ENCODE peak calls at places on chromosomes 13 and 19, in five cellular contexts. D, I, E, M and H are unnamed samples.
A peak's percentile ranks its signal among the peaks of the same experiment; 100 is the strongest.

GRCh38 chr19:8866344-8866743 is 34.2 kb downstream of the MBD3L1 start:
- DNase-seq in I (no peak), E (no peak), M (no peak), D (no peak), H (no peak)

GRCh38 chr13:62357887-62358645 is 942.4 kb upstream of the PCDH20 start:
- DNase-seq in I (no peak), M (no peak), D (no peak), E (no peak), H (no peak)

GRCh38 chr19:33456076-33456844 is 65.3 kb downstream of the PEPD start:
- DNase-seq in M (no peak), I (no peak), E (no peak), D (no peak), H (peak; percentile 33)

GRCh38 chr19:21610787-21611186 is 105.4 kb downstream of the ZNF429 start:
- DNase-seq in D (no peak), M (no peak), I (no peak), E (no peak), H (no peak)

GRCh38 chr13:88586263-88586662 is 915.1 kb downstream of the SLITRK5 start:
- DNase-seq in I (no peak), M (no peak), E (no peak), D (no peak), H (no peak)

GRCh38 chr13:32191452-32191998 is 123.6 kb downstream of the ZAR1L start:
- DNase-seq in D (no peak), M (no peak), I (no peak), E (no peak), H (no peak)

GRCh38 chr13:67140006-67140405 is 90.1 kb downstream of the PCDH9 start:
- DNase-seq in I (no peak), E (no peak), M (no peak), D (no peak), H (no peak)

GRCh38 chr19:52917531-52917930 is 5.7 kb downstream of the ZNF888 start:
- DNase-seq in D (no peak), M (no peak), E (no peak), I (no peak), H (no peak)

GRCh38 chr19:10505583-10506229 is 2.5 kb upstream of the KEAP1 start:
- DNase-seq in I (peak; percentile 25), D (peak; percentile 88), E (peak; percentile 85), M (peak; percentile 71), H (no peak)

GRCh38 chr13:49046534-49046933 is 70.8 kb downstream of the FNDC3A start:
- DNase-seq in I (no peak), E (no peak), D (no peak), M (no peak), H (no peak)

GRCh38 chr19:30227661-30228112 is 144.5 kb upstream of the ZNF536 start:
- DNase-seq in E (peak; percentile 33), M (peak; percentile 64), D (no peak), I (no peak), H (no peak)

GRCh38 chr13:72379581-72379980 is 347.8 kb downstream of the MZT1 start:
- DNase-seq in M (no peak), E (no peak), D (no peak), I (no peak), H (no peak)

GRCh38 chr13:65260938-65261880 is 1968.9 kb downstream of the PCDH9 start:
- DNase-seq in M (no peak), I (no peak), E (no peak), D (no peak), H (no peak)

GRCh38 chr19:40807147-40808020 is 8.4 kb downstream of the EGLN2 start:
- DNase-seq in I (no peak), D (no peak), M (no peak), E (no peak), H (no peak)

GRCh38 chr13:21949818-21950429 is 279.1 kb downstream of the FGF9 start:
- DNase-seq in E (no peak), M (no peak), D (no peak), I (no peak), H (no peak)

GRCh38 chr13:52847682-52848432 is 583 bp downstream of the PCDH8 start:
- DNase-seq in I (no peak), E (no peak), M (no peak), D (no peak), H (no peak)

GRCh38 chr13:73141292-73141771 is 82.5 kb downstream of the KLF5 start:
- DNase-seq in I (no peak), M (no peak), E (peak; percentile 29), D (no peak), H (no peak)

GRCh38 chr19:57992841-57993240 is 9.8 kb downstream of the ZNF606 start:
- DNase-seq in D (no peak), I (no peak), M (no peak), E (no peak), H (no peak)
- H3K36me3 ChIP-seq in D (peaks cover 15% of the 10 kb centered on the region), I (peaks cover 44% of the 10 kb centered on the region), M (peaks cover 99% of the 10 kb centered on the region), E (peaks cover 51% of the 10 kb centered on the region), H (peaks cover 11% of the 10 kb centered on the region)

DNA sequence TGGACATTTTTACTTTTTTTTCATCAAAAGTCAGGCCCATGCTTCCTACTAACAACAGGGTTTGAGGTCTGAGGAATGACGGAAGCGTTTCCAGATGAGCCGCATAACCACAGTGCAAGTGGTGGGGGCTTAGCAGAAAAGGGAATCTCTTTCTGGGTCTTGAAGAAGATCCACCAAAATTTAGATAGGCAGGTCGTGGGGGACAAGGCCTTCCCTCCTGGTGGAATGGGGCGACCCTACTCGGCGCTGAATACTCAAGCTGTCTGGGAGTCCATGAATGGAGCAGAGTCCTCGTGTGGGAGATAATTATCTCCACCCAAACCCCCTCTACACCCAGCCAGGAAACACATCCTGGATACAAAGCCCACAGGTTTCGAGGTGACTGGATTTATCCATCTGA is 36.9 kb downstream of the CARS2 start:
- DNase-seq in D (no peak), I (no peak), E (no peak), M (no peak), H (no peak)
- H3K36me3 ChIP-seq in D (peaks cover 26% of the 10 kb centered on the region), I (peaks cover 27% of the 10 kb centered on the region), E (peaks cover 34% of the 10 kb centered on the region), M (peaks cover 57% of the 10 kb centered on the region), H (peaks cover 51% of the 10 kb centered on the region)

GRCh38 chr13:36313047-36313969 is 15.7 kb upstream of the CCDC169 start:
- DNase-seq in D (no peak), M (no peak), I (no peak), E (no peak), H (no peak)
- H3K36me3 ChIP-seq in D (no peaks in the 10 kb centered on the region), M (peaks cover 62% of the 10 kb centered on the region), I (peaks cover 33% of the 10 kb centered on the region), E (peaks cover 7% of the 10 kb centered on the region), H (peaks cover 53% of the 10 kb centered on the region)

DNA sequence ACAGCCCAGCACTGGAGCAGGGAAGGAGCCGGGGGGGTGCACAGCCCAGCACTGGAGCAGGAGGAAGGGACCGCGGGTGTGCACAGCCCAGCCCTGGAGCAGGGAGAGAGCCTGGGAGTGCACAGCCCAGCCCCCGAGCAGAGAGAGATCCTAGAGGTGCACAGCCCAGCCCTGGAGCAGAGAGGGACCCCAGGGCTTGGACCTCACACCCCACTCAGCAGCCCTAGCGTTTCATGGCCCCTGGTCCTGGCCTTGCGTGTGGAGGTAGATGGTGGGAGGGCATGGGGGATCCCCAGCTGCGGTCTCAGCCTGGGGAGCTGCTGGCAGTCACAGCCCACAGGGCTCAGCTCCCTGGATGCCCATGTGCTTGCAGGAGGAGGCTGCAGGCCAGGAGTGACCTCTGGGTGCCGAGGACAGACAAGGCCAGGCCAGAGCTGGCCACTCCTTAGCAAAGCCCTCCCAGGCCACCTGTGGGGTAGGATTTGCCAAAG is 25.1 kb downstream of the GAS6 start:
- DNase-seq in I (no peak), E (no peak), D (no peak), M (peak; percentile 13), H (no peak)
- H3K36me3 ChIP-seq in I (peaks cover 40% of the 10 kb centered on the region), E (peaks cover 16% of the 10 kb centered on the region), D (no peaks in the 10 kb centered on the region), M (peaks cover 38% of the 10 kb centered on the region), H (peaks cover 44% of the 10 kb centered on the region)

GRCh38 chr19:57688011-57688763 is 6.4 kb downstream of the ZNF551 start:
- DNase-seq in E (no peak), M (no peak), I (no peak), D (no peak), H (no peak)
- H3K36me3 ChIP-seq in E (peaks cover 32% of the 10 kb centered on the region), M (peaks cover 66% of the 10 kb centered on the region), I (peaks cover 49% of the 10 kb centered on the region), D (peaks cover 40% of the 10 kb centered on the region), H (peaks cover 72% of the 10 kb centered on the region)

DNA sequence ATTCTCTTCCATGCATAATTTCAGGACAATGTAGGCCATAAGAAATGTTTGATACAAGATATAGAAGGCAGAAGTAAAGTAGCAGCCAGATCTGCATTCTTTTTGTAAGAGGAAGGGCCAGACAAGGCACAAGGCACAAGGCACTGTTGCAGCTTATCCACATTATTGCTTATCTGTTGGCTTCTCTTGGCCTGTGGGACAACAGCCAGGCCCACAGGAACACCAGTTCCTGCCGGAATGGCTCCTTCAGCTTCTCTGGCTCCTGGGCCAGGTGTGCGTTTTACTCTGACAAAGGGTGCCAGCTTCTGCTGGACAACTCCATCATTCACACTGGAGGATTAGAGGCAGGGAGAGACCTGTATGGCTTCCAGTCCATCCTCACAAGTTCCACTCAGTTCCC is 29.2 kb downstream of the GPR180 start:
- DNase-seq in D (no peak), I (no peak), M (no peak), E (peak; percentile 75), H (no peak)
- H3K36me3 ChIP-seq in D (peaks cover 3% of the 10 kb centered on the region), I (no peaks in the 10 kb centered on the region), M (peaks cover 38% of the 10 kb centered on the region), E (no peaks in the 10 kb centered on the region), H (peaks cover 45% of the 10 kb centered on the region)

GRCh38 chr19:39475748-39476147 is 4.9 kb upstream of the TIMM50 start:
- DNase-seq in D (no peak), M (peak; percentile 30), E (no peak), I (no peak), H (no peak)
- H3K36me3 ChIP-seq in D (peaks cover 51% of the 10 kb centered on the region), M (peaks cover 55% of the 10 kb centered on the region), E (peaks cover 51% of the 10 kb centered on the region), I (peaks cover 44% of the 10 kb centered on the region), H (peaks cover 49% of the 10 kb centered on the region)

GRCh38 chr19:1418494-1418775 is 11.0 kb downstream of the DAZAP1 start:
- DNase-seq in M (no peak), D (no peak), E (no peak), I (no peak), H (no peak)
- H3K36me3 ChIP-seq in M (peaks cover 43% of the 10 kb centered on the region), D (peaks cover 51% of the 10 kb centered on the region), E (peaks cover 48% of the 10 kb centered on the region), I (peaks cover 52% of the 10 kb centered on the region), H (peaks cover 72% of the 10 kb centered on the region)

GRCh38 chr13:113220141-113220598 is 10.8 kb downstream of the CUL4A start:
- DNase-seq in E (peak; percentile 60), M (no peak), D (no peak), I (no peak), H (no peak)
- H3K36me3 ChIP-seq in E (peaks cover 20% of the 10 kb centered on the region), M (peaks cover 49% of the 10 kb centered on the region), D (peaks cover 27% of the 10 kb centered on the region), I (peaks cover 14% of the 10 kb centered on the region), H (peaks cover 59% of the 10 kb centered on the region)

GRCh38 chr13:94996445-94996844 is 284.1 kb upstream of the SOX21 start:
- DNase-seq in D (no peak), M (no peak), I (no peak), E (no peak), H (no peak)

GRCh38 chr13:94993608-94994007 is 281.3 kb upstream of the SOX21 start:
- DNase-seq in M (no peak), I (no peak), E (no peak), D (no peak), H (no peak)

GRCh38 chr13:94997126-94997525 is 284.8 kb upstream of the SOX21 start:
- DNase-seq in I (no peak), E (no peak), D (no peak), M (no peak), H (no peak)

GRCh38 chr13:94992277-94992989 is 280.1 kb upstream of the SOX21 start:
- DNase-seq in E (no peak), D (no peak), I (no peak), M (no peak), H (no peak)

GRCh38 chr13:94994506-94994905 is 282.2 kb upstream of the SOX21 start:
- DNase-seq in I (no peak), D (no peak), M (no peak), E (no peak), H (no peak)
- H3K36me3 ChIP-seq in I (no peaks in the 10 kb centered on the region), D (no peaks in the 10 kb centered on the region), M (no peaks in the 10 kb centered on the region), E (no peaks in the 10 kb centered on the region), H (no peaks in the 10 kb centered on the region)